ENCODE peak calls at places on chromosome 18, in six cellular contexts. Z is fibroblast of mammary gland, U is colonic mucosa, L is thoracic aorta, Y is GM12864, G is hepatocyte. P is an unnamed sample.

GRCh38 chr18:8771930-8772329 is 66.6 kb downstream of the MTCL1 start:
- DNase-seq in Z (peak), U (no peak), L (no peak), Y (no peak), G (no peak), P (no peak)

GRCh38 chr18:55048892-55049291 is 89.6 kb upstream of the CCDC68 start:
- DNase-seq in Z (peak), U (no peak), L (no peak), Y (no peak), G (no peak), P (no peak)

GRCh38 chr18:12886498-12887126 is 2.6 kb upstream of the PTPN2 start:
- DNase-seq in Z (peak), U (no peak), L (no peak), Y (no peak), G (no peak), P (no peak)

GRCh38 chr18:32911660-32912284 is 138.9 kb upstream of the KLHL14 start:
- DNase-seq in Z (peak), U (no peak), L (no peak), Y (no peak), G (no peak), P (no peak)

GRCh38 chr18:32208012-32208411 is 18.2 kb downstream of the MEP1B start:
- DNase-seq in Z (no peak), U (peak), L (no peak), Y (no peak), G (peak), P (no peak)

GRCh38 chr18:29145993-29146539 is 969.1 kb upstream of the CDH2 start:
- DNase-seq in Z (no peak), U (no peak), L (no peak), Y (no peak), G (no peak), P (no peak)

GRCh38 chr18:46759885-46760284 is 3.0 kb upstream of the ST8SIA5 start:
- DNase-seq in Z (no peak), U (no peak), L (no peak), Y (no peak), G (no peak), P (no peak)

GRCh38 chr18:6747646-6748045 is 18.1 kb downstream of the ARHGAP28 start:
- DNase-seq in Z (peak), U (no peak), L (no peak), Y (no peak), G (no peak), P (no peak)

GRCh38 chr18:78814321-78814720 is 165.3 kb upstream of the SALL3 start:
- DNase-seq in Z (no peak), U (no peak), L (no peak), Y (no peak), G (peak), P (no peak)

GRCh38 chr18:35634376-35634775 is 52.8 kb downstream of the GALNT1 start:
- DNase-seq in Z (peak), U (no peak), L (no peak), Y (no peak), G (peak), P (no peak)

GRCh38 chr18:2148823-2149222 is 422.5 kb downstream of the METTL4 start:
- DNase-seq in Z (peak), U (no peak), L (no peak), Y (no peak), G (no peak), P (no peak)
- TF ChIP-seq CTCF in Z (no peak), U (no peak), L (no peak), Y (no peak), G (no peak), P (no peak)

GRCh38 chr18:45208164-45208563 is 407.1 kb upstream of the SLC14A2 start:
- DNase-seq in Z (no peak), U (no peak), L (no peak), Y (no peak), G (no peak), P (no peak)

GRCh38 chr18:45207328-45207727 is 407.9 kb upstream of the SLC14A2 start:
- DNase-seq in Z (no peak), U (no peak), L (no peak), Y (no peak), G (no peak), P (no peak)

GRCh38 chr18:45213040-45213333 is 402.3 kb upstream of the SLC14A2 start:
- DNase-seq in Z (no peak), U (no peak), L (no peak), Y (no peak), G (no peak), P (no peak)

DNA sequence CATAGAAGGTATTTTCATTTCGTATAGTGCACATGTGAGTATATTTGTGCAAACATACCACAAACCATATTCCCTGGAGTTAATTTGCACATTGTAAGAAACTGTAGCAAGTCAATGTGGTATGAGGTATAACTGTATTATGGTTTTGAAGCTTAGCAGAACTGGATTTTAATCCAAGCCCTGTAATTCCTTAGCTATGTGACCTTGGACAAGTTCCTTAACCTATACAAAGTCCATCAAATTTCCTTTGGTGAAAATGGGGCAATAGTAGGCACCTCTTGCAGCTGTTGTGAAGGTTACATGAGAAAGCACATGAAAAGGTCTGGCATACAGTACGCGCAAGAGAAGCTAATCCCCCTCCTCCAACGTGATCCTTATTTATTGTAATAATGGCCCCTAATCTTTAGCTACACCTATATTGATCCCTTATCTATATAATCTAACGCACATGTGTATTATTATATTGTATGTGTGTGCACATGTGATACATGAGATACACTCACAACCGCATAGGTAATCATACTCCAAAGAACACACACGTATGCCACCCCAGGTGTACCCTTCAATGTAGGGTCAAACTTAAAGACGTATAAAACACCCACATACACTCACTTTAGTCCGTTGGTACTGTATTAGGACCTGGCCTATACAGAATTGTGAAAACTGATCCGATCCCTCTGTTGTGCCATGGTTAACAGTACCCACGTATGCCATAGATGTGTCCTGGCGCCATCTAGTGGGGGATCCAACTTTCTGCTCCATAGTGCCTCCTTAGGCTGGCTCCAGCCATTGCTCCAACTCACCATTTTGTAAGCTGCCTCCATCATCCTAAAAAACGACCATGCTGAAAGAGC is 402.9 kb upstream of the SLC14A2 start:
- DNase-seq in Z (peak), U (peak), L (peak), Y (peak), G (peak), P (no peak)
- TF ChIP-seq CTCF in Z (peak), U (peak), L (peak), Y (peak), G (peak), P (peak)

GRCh38 chr18:69943021-69943420 is 4.7 kb downstream of the CD226 start:
- DNase-seq in Z (no peak), U (no peak), L (no peak), Y (no peak), G (no peak), P (no peak)
- TF ChIP-seq CTCF in Z (peak), U (no peak), L (no peak), Y (no peak), G (no peak), P (peak)

GRCh38 chr18:76126327-76126726 is 368.7 kb downstream of the ZNF516 start:
- DNase-seq in Z (no peak), U (no peak), L (no peak), Y (no peak), G (no peak), P (no peak)
- TF ChIP-seq CTCF in Z (no peak), U (no peak), L (no peak), Y (no peak), G (peak), P (no peak)

GRCh38 chr18:40159141-40160017 is 1795.7 kb upstream of the PIK3C3 start:
- DNase-seq in Z (peak), U (no peak), L (no peak), Y (no peak), G (peak), P (no peak)
- TF ChIP-seq CTCF in Z (peak), U (peak), L (no peak), Y (peak), G (peak), P (peak)

P was measured in chondrocyte.